ENCODE peak calls at places on chromosomes 13 and 19, in eight cellular contexts. R is GM23338, F is Karpas-422, N is PC-9, V is GM23248, L is hepatocyte, Y is MM.1S, U is HCT116. M is an unnamed sample. For H3K9me2 and H3K4me1, the result is how much of the 10 kb centered on the place peaks cover.

GRCh38 chr19:35195822-35196221 is 32.7 kb downstream of the FAM187B start:
- DNase-seq in R (no peak), F (no peak), N (no peak), V (peak), L (peak), Y (no peak), U (no peak), M (no peak)

GRCh38 chr19:2618611-2619010 is 83.9 kb downstream of the GNG7 start:
- DNase-seq in R (no peak), F (peak), N (peak), V (peak), L (no peak), Y (peak), U (peak), M (peak)

GRCh38 chr13:83935566-83935965 is 53.3 kb upstream of the SLITRK1 start:
- DNase-seq in R (no peak), F (no peak), N (no peak), V (no peak), L (no peak), Y (no peak), U (no peak), M (no peak)

GRCh38 chr19:34994643-34995471 is 5.3 kb upstream of the GRAMD1A start:
- DNase-seq in R (no peak), F (no peak), N (peak), V (no peak), L (peak), Y (no peak), U (no peak), M (no peak)

GRCh38 chr13:51148952-51149573 is 38.0 kb upstream of the C13orf42 start:
- DNase-seq in R (peak), F (peak), N (peak), V (peak), L (peak), Y (no peak), U (peak), M (peak)

GRCh38 chr13:78609464-78610205 is 6.3 kb upstream of the POU4F1 start:
- DNase-seq in R (peak), F (no peak), N (no peak), V (peak), L (no peak), Y (no peak), U (no peak), M (no peak)

GRCh38 chr19:12783226-12783848 is 7.9 kb upstream of the JUNB start:
- DNase-seq in R (peak), F (peak), N (peak), V (peak), L (no peak), Y (no peak), U (no peak), M (no peak)

GRCh38 chr13:72412481-72412880 is 314.9 kb downstream of the MZT1 start:
- DNase-seq in R (no peak), F (no peak), N (no peak), V (no peak), L (no peak), Y (no peak), U (no peak), M (no peak)

GRCh38 chr19:51548213-51548651 is 16.8 kb upstream of the SIGLEC6 start:
- DNase-seq in R (no peak), F (no peak), N (no peak), V (no peak), L (no peak), Y (no peak), U (no peak), M (no peak)

GRCh38 chr19:51546107-51546649 is 14.7 kb upstream of the SIGLEC6 start:
- DNase-seq in R (no peak), F (no peak), N (no peak), V (no peak), L (no peak), Y (no peak), U (no peak), M (no peak)

GRCh38 chr19:51548891-51549305 is 17.4 kb upstream of the SIGLEC6 start:
- DNase-seq in R (no peak), F (no peak), N (no peak), V (no peak), L (no peak), Y (no peak), U (no peak), M (no peak)

GRCh38 chr19:51546650-51547396 is 15.4 kb upstream of the SIGLEC6 start:
- DNase-seq in R (no peak), F (no peak), N (no peak), V (peak), L (no peak), Y (no peak), U (no peak), M (no peak)

GRCh38 chr19:51547397-51548212 is 16.1 kb upstream of the SIGLEC6 start:
- DNase-seq in R (no peak), F (no peak), N (no peak), V (no peak), L (no peak), Y (no peak), U (no peak), M (no peak)
- H3K9me2 ChIP-seq in R (under half), F (under half), N (under half), V (under half), L (under half), Y (under half), U (under half), M (under half)

GRCh38 chr19:49499030-49499670 is 2.9 kb downstream of the RPS11 start:
- DNase-seq in R (no peak), F (peak), N (no peak), V (no peak), L (no peak), Y (no peak), U (no peak), M (no peak)

GRCh38 chr19:49498475-49498874 is 2.2 kb downstream of the RPS11 start:
- DNase-seq in R (no peak), F (no peak), N (no peak), V (no peak), L (no peak), Y (no peak), U (no peak), M (no peak)

GRCh38 chr19:49496574-49497008 is 357 bp downstream of the RPS11 start:
- DNase-seq in R (no peak), F (no peak), N (no peak), V (peak), L (no peak), Y (no peak), U (no peak), M (no peak)

GRCh38 chr19:49497790-49498106 is 1.5 kb downstream of the RPS11 start:
- DNase-seq in R (no peak), F (no peak), N (no peak), V (no peak), L (peak), Y (no peak), U (no peak), M (no peak)

GRCh38 chr19:49497047-49497789 is 984 bp downstream of the RPS11 start:
- DNase-seq in R (peak), F (peak), N (peak), V (peak), L (peak), Y (peak), U (no peak), M (peak)
- H3K4me1 ChIP-seq in R (under half), F (half or more), N (under half), V (under half), L (under half), Y (under half), U (half or more), M (half or more)

GRCh38 chr13:108433976-108434375 is 164.5 kb downstream of the TNFSF13B start:
- DNase-seq in R (no peak), F (no peak), N (no peak), V (no peak), L (no peak), Y (no peak), U (no peak), M (no peak)
- H3K9me2 ChIP-seq in R (under half), F (under half), N (under half), V (under half), L (under half), Y (under half), U (under half), M (under half)

GRCh38 chr19:46863818-46864629 is 3.2 kb downstream of the ARHGAP35 start:
- DNase-seq in R (peak), F (no peak), N (peak), V (peak), L (no peak), Y (no peak), U (no peak), M (no peak)
- H3K4me1 ChIP-seq in R (half or more), F (half or more), N (half or more), V (half or more), L (half or more), Y (under half), U (half or more), M (half or more)

GRCh38 chr13:63864171-63864902 is 2448.7 kb upstream of the PCDH20 start:
- DNase-seq in R (peak), F (peak), N (no peak), V (no peak), L (no peak), Y (no peak), U (no peak), M (no peak)
- H3K9me2 ChIP-seq in R (under half), F (under half), N (under half), V (under half), L (under half), Y (under half), U (under half), M (under half)

GRCh38 chr13:45333251-45333972 is 7.6 kb downstream of the TPT1 start:
- DNase-seq in R (no peak), F (no peak), N (no peak), V (no peak), L (no peak), Y (no peak), U (no peak), M (peak)

GRCh38 chr13:45331123-45331619 is 9.8 kb downstream of the TPT1 start:
- DNase-seq in R (no peak), F (peak), N (no peak), V (no peak), L (no peak), Y (no peak), U (no peak), M (no peak)

GRCh38 chr13:45333973-45334922 is 6.7 kb downstream of the TPT1 start:
- DNase-seq in R (peak), F (peak), N (no peak), V (peak), L (no peak), Y (no peak), U (no peak), M (peak)

GRCh38 chr13:45332831-45333219 is 8.2 kb downstream of the TPT1 start:
- DNase-seq in R (peak), F (no peak), N (no peak), V (no peak), L (no peak), Y (no peak), U (no peak), M (peak)

DNA sequence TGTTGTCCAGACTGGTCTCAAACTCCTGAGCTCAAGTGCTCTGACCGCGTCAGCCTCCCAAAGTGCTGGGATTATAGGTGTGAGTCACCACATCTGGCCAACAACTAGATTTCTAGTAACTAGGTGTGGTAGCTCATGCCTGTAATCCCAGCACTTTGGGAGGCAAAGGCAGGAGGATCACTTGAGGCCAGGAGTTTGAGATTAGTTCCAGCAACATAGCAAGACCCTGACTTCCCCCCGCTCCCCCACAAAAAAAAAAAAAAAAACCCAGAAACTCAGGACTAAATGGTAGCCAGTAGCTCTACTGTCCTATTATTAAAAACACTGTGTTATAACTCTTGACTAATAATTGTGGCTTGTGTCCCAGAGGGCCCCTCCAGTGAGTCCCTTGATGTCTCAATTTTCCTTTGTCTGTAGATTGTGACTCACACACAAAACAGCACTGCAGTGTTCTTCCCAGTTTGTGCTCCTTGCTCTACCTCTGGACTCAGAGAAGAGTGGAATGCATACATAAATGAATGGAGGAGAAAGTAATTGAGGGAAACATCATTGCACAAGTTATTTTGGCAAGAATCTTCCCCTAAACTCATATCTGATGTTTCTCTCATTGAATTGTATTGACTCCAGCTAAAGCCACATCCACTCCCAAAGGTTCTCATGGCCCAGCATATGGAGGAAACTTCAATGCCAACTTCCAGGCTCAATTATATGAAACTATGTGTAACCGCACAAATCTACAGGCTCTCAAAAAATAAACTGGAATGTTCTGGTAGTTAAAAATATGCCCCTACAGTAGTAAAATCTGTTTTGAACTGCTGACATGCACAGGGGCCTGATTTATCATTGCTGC is 8.8 kb downstream of the TPT1 start:
- DNase-seq in R (no peak), F (peak), N (peak), V (peak), L (no peak), Y (no peak), U (peak), M (no peak)
- H3K4me1 ChIP-seq in R (under half), F (under half), N (half or more), V (half or more), L (under half), Y (under half), U (half or more), M (half or more)

DNA sequence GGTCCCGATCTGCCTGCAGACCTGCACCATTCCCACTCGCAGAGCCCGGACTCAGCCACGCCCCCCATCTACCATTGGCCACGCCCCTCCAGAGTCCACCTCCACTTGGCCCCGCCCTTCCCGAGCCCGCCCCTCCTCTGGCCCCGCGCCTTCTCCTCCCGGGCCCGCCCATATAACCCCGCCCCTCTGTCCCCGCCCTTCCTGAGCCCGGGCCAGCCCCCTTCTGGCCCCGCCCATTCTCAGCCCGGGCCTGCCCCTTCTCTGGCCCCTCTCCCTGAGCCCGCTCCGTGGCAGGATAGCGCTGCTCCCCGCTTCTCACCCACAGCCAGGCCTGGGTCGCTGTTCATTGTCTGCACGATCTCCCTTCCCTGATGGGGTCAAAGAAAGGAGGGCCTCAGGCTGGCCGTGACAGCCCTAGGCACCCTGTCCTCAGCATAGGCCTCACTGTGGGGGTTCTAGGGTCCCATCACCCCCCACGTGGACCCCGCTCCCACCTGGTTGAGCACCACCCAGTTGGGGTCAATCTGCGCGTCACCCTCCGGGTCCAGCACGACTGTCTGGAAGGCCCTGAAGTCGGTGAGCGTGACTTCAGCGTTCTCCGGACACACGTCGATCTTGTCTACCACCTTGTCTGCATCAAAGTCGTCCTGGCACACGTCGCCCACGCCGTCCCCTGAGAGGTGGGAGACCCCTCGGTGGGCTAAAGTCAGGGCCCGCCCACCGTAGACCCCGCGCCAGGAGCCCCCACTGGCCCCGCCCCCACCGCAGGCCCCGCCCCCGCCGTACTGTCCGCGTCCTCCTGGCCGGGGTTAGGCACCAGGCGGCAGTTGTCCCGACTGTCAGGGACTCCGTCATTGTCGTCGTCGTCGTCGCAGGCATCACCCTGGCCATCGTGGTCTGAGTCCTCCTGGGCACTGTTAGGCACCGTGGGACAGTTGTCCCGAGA is 5.7 kb downstream of the COMP start:
- DNase-seq in R (peak), F (peak), N (peak), V (peak), L (peak), Y (peak), U (peak), M (peak)
- H3K9me2 ChIP-seq in R (under half), F (under half), N (under half), V (under half), L (under half), Y (under half), U (under half), M (under half)

DNA sequence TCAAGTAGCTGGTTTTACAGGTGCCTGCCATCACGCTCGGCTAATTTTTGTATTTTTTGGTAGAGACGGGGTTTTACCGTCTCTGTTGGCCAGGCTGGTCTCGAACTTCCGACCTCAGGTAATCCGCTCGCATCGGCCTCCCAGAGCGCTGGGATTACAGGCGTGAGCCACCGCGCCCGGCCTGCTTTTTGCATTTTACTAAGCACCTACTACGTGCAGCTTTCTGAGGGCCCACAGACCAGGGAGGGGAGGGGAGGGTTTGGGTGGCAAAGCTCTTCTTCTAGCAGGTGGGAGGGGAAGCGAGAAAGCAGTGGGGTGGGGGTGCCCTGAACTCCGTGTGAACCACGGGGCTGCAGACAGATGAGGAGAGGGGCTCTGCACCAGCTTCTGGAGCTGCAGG is 15.0 kb downstream of the PALM start:
- DNase-seq in R (no peak), F (no peak), N (no peak), V (no peak), L (no peak), Y (no peak), U (no peak), M (no peak)
- H3K4me1 ChIP-seq in R (under half), F (under half), N (under half), V (under half), L (under half), Y (under half), U (under half), M (under half)

DNA sequence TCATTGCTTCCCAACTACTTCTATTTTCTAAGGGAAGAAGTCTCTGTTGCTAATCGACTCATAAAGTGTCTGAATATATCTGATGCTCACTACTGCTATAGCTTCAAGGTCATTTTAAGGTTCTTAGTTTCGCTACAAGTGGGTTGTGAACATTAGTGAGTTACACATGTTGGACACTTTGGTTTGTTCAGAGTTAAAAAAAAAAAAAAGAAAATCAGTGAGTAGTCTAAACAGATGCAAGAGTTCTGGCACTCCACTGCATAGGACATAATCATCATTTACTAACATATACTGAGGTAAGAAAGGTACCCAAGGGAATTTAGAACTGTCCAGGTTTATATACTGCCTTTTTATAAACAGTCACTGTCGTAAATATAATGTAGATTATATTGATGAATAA is 108.8 kb downstream of the KLF12 start:
- DNase-seq in R (no peak), F (no peak), N (no peak), V (no peak), L (no peak), Y (peak), U (no peak), M (no peak)
- H3K9me2 ChIP-seq in R (under half), F (under half), N (under half), V (under half), L (under half), Y (under half), U (under half), M (under half)